ENCODE peak calls at places on chromosomes 4 and X, in four cellular contexts. S, E, G and C are unnamed samples.

GRCh38 chrX:153626025-153626633 is 20.9 kb upstream of the DUSP9 start:
- DNase-seq in E (no peak), G (no peak), S (no peak), C (no peak)

GRCh38 chr4:184384056-184384809 is 90.1 kb downstream of the IRF2 start:
- DNase-seq in S (no peak), G (no peak), E (peak), C (no peak)

GRCh38 chr4:59247032-59247431 is 1953.1 kb upstream of the ADGRL3 start:
- DNase-seq in G (no peak), E (no peak), S (no peak), C (no peak)

GRCh38 chr4:77504407-77504806 is 101.2 kb upstream of the CXCL13 start:
- DNase-seq in G (no peak), S (no peak), E (no peak), C (no peak)

GRCh38 chr4:158657291-158657690 is 14.4 kb downstream of the C4orf46 start:
- DNase-seq in S (no peak), G (no peak), E (no peak), C (no peak)

GRCh38 chr4:152443859-152444258 is 92.0 kb downstream of the FBXW7 start:
- DNase-seq in G (no peak), E (no peak), S (no peak), C (no peak)

GRCh38 chr4:122616910-122617596 is 3.8 kb downstream of the IL21 start:
- DNase-seq in S (no peak), G (no peak), E (no peak), C (no peak)

GRCh38 chr4:156638925-156639605 is 332.5 kb downstream of the PDGFC start:
- DNase-seq in S (no peak), E (no peak), G (no peak), C (no peak)

GRCh38 chr4:101086801-101087586 is 260.3 kb downstream of the PPP3CA start:
- DNase-seq in E (no peak), S (no peak), G (no peak), C (no peak)

GRCh38 chr4:973431-974397 is at the start of gene DGKQ:
- DNase-seq in G (peak), S (peak), E (peak), C (peak)

GRCh38 chr4:161554372-161554990 is 609.3 kb downstream of the FSTL5 start:
- DNase-seq in G (no peak), S (no peak), E (no peak), C (no peak)

GRCh38 chr4:152255437-152255836 is 280.5 kb downstream of the FBXW7 start:
- DNase-seq in G (no peak), E (no peak), S (peak), C (no peak)

GRCh38 chrX:101220881-101221280 is 1.3 kb downstream of the DRP2 start:
- DNase-seq in S (no peak), G (no peak), E (no peak), C (no peak)

GRCh38 chr4:10731690-10732089 is 47.1 kb upstream of the CLNK start:
- DNase-seq in E (no peak), G (no peak), S (no peak), C (no peak)

GRCh38 chr4:165096776-165097175 is 15.9 kb downstream of the TMEM192 start:
- DNase-seq in E (no peak), G (no peak), S (no peak), C (no peak)

GRCh38 chr4:98447648-98448047 is 186.5 kb downstream of the RAP1GDS1 start:
- DNase-seq in S (no peak), G (no peak), E (no peak), C (no peak)

GRCh38 chr4:83535520-83535944 is 376 bp upstream of the GPAT3 start:
- DNase-seq in E (no peak), S (peak), G (peak), C (peak)

GRCh38 chrX:113982766-113983165 is 601.1 kb upstream of the HTR2C start:
- DNase-seq in E (no peak), G (no peak), S (no peak), C (no peak)

GRCh38 chrX:48107717-48108116 is 22.7 kb upstream of the SPACA5B start:
- DNase-seq in E (no peak), S (no peak), G (no peak), C (no peak)